ENCODE peak calls at places on chromosomes 16 and 17, in six cellular contexts. C is choroid plexus epithelial cell, B is thoracic aorta, H is body of pancreas, T is OCI-LY7, P is ascending aorta. G is an unnamed sample.

GRCh38 chr17:77909236-77909635 is 49.3 kb upstream of the TNRC6C start:
- DNase-seq in P (no peak), H (no peak), C (no peak), T (no peak), B (no peak), G (no peak)

GRCh38 chr16:19831678-19832077 is 53.0 kb downstream of the GPRC5B start:
- DNase-seq in H (no peak), C (peak), B (no peak), P (no peak), T (no peak), G (no peak)

GRCh38 chr16:67549240-67549639 is 13.1 kb upstream of the CTCF start:
- DNase-seq in H (no peak), P (no peak), B (no peak), T (no peak), C (no peak), G (no peak)

GRCh38 chr17:3004150-3004801 is 59.1 kb downstream of the OR1D5 start:
- DNase-seq in T (peak), P (peak), H (peak), C (peak), B (peak), G (peak)

GRCh38 chr17:34886831-34887230 is 74.4 kb downstream of the CCT6B start:
- DNase-seq in H (no peak), C (no peak), T (peak), P (no peak), B (no peak), G (no peak)

GRCh38 chr17:50834786-50835562 is 412 bp upstream of the WFIKKN2 start:
- DNase-seq in T (no peak), H (no peak), P (no peak), B (no peak), C (peak), G (no peak)

GRCh38 chr17:29592850-29593545 is at the start of gene ANKRD13B:
- DNase-seq in B (no peak), H (no peak), T (peak), P (no peak), C (no peak), G (peak)

GRCh38 chr17:60398227-60398959 is 6.5 kb upstream of the USP32 start:
- DNase-seq in H (peak), B (no peak), P (no peak), C (no peak), T (peak), G (peak)

GRCh38 chr16:59296002-59296401 is 561.9 kb upstream of the GOT2 start:
- DNase-seq in C (no peak), T (no peak), H (no peak), B (no peak), P (no peak), G (no peak)

GRCh38 chr17:72717676-72718075 is 374.8 kb downstream of the SLC39A11 start:
- DNase-seq in H (no peak), P (no peak), B (no peak), T (no peak), C (no peak), G (no peak)

GRCh38 chr16:84294196-84295142 is at the start of gene WFDC1:
- DNase-seq in T (no peak), B (no peak), H (no peak), C (peak), P (no peak), G (no peak)

GRCh38 chr16:46650224-46650623 is 29.0 kb upstream of the SHCBP1 start:
- DNase-seq in C (peak), H (peak), T (no peak), P (no peak), B (no peak), G (no peak)

GRCh38 chr17:38431343-38432145 is 3.3 kb downstream of the ARHGAP23 start:
- DNase-seq in P (no peak), B (no peak), T (no peak), C (no peak), H (no peak), G (no peak)

GRCh38 chr17:73043686-73044581 is 48.6 kb downstream of the SLC39A11 start:
- DNase-seq in P (no peak), B (no peak), H (no peak), C (peak), T (no peak), G (peak)

GRCh38 chr16:78628526-78628925 is 529.1 kb downstream of the WWOX start:
- DNase-seq in P (no peak), B (no peak), T (no peak), C (peak), H (no peak), G (no peak)

GRCh38 chr17:5741810-5742209 is 157.5 kb upstream of the NLRP1 start:
- DNase-seq in H (no peak), C (no peak), B (no peak), T (no peak), P (no peak), G (no peak)

GRCh38 chr17:74635418-74635817 is 11.9 kb upstream of the CD300E start:
- DNase-seq in B (no peak), P (no peak), H (no peak), C (no peak), T (no peak), G (no peak)

GRCh38 chr17:62869885-62870580 is 61.9 kb upstream of the MARCHF10 start:
- DNase-seq in P (no peak), H (no peak), B (no peak), T (no peak), C (peak), G (peak)

GRCh38 chr17:58669853-58670252 is 22.0 kb downstream of the TEX14 start:
- DNase-seq in P (no peak), C (no peak), B (no peak), H (no peak), T (no peak), G (no peak)

GRCh38 chr16:35192993-35193392 is 1733.6 kb downstream of the TP53TG3F start:
- DNase-seq in P (no peak), B (no peak), T (no peak), H (no peak), C (no peak), G (no peak)

GRCh38 chr16:17105239-17105721 is 365.5 kb downstream of the XYLT1 start:
- DNase-seq in H (no peak), C (no peak), P (no peak), B (no peak), T (no peak), G (no peak)

GRCh38 chr16:79816081-79816497 is 215.6 kb upstream of the MAF start:
- DNase-seq in B (no peak), H (no peak), C (no peak), P (no peak), T (no peak), G (no peak)

GRCh38 chr17:82236142-82236971 is 7.5 kb downstream of the SLC16A3 start:
- DNase-seq in C (peak), H (peak), B (no peak), T (peak), P (no peak), G (peak)

GRCh38 chr17:36641877-36642845 is 40.8 kb downstream of the MRM1 start:
- DNase-seq in C (no peak), H (no peak), B (no peak), T (no peak), P (no peak), G (no peak)

GRCh38 chr16:27700596-27700995 is 150.7 kb downstream of the KATNIP start:
- DNase-seq in B (no peak), C (no peak), H (no peak), P (no peak), T (no peak), G (no peak)

GRCh38 chr17:51672058-51672457 is 411.7 kb downstream of the UTP18 start:
- DNase-seq in T (no peak), P (no peak), H (no peak), B (no peak), C (no peak), G (no peak)

GRCh38 chr16:27365142-27366089 is 36.6 kb upstream of the IL21R start:
- DNase-seq in B (no peak), T (no peak), C (peak), P (no peak), H (peak), G (no peak)

GRCh38 chr16:88677721-88678120 is 8.6 kb downstream of the SNAI3 start:
- DNase-seq in C (no peak), H (no peak), B (no peak), P (no peak), T (no peak), G (no peak)

GRCh38 chr17:59533694-59534093 is 31.7 kb upstream of the DHX40 start:
- DNase-seq in P (no peak), H (no peak), B (no peak), C (no peak), T (no peak), G (no peak)

GRCh38 chr16:31085873-31086628 is 2.7 kb downstream of the PRSS53 start:
- DNase-seq in H (no peak), T (no peak), P (no peak), B (no peak), C (no peak), G (no peak)

GRCh38 chr17:29127840-29128239 is 52.4 kb downstream of the MYO18A start:
- DNase-seq in H (no peak), B (no peak), C (no peak), P (no peak), T (no peak), G (no peak)

GRCh38 chr17:75289122-75289831 is at the start of gene SLC25A19:
- DNase-seq in P (peak), H (peak), C (peak), B (peak), T (peak), G (peak)

GRCh38 chr16:83420206-83420760 is 387.5 kb upstream of the HSBP1 start:
- DNase-seq in C (peak), H (no peak), P (no peak), B (no peak), T (peak), G (no peak)

GRCh38 chr16:70685938-70686375 is at the start of gene MTSS2:
- DNase-seq in T (no peak), C (peak), P (no peak), B (peak), H (peak), G (no peak)

GRCh38 chr16:82867425-82867824 is 240.7 kb downstream of the CDH13 start:
- DNase-seq in H (no peak), T (no peak), P (no peak), C (peak), B (no peak), G (no peak)

GRCh38 chr17:39674702-39675389 is 6.6 kb downstream of the PNMT start:
- DNase-seq in B (no peak), T (peak), P (no peak), H (peak), C (peak), G (no peak)

GRCh38 chr17:60390881-60391418 is 983 bp downstream of the USP32 start:
- DNase-seq in H (peak), B (no peak), P (no peak), C (peak), T (peak), G (peak)

GRCh38 chr16:48323783-48324775 is 61.1 kb downstream of the SIAH1 start:
- DNase-seq in T (no peak), H (no peak), P (no peak), B (no peak), C (peak), G (no peak)

DNA sequence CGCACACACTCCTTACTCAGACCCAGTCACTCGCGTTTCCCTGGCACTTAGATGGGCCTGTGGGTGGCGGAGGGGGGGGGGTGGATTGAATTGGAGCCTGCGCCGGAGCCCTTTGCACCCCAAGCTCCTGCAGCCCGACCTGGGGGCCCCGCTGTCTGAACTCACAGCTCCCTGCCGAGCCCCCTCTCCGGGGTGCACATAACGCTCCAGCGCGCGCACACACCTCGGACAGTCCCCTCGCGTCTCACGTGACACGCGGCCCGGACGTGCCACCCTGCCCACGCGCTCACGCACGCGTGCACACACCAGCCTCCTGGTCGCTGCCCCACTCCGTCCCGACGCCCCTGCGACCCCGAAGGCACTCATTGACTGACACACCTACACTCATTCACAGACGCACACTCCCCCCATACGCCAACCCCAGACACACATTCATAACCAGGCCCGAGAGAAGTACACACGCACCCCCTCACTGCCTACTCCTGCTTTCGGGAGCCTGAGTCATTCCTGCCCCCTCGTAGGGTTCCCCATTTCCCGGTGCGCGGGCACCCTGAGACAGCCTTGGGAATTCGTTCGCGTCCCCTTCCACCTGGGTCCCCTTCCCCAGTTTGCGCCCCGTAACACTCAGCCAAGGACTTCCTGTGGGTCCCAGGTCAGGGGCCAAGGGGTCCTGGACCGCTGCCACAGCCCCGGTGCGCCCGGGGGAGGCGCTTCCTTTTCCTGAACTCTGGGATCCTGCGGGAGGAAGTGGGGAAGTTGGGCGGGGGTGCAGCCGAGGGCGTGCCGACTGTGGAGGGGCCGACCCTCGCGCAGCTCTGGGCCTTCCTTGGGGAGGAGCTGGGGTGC is 1.1 kb downstream of the TBKBP1 start:
- DNase-seq in T (peak), H (peak), B (peak), C (peak), P (no peak), G (no peak)
- H3K4me3 ChIP-seq in T (peak), H (peak), B (peak), C (peak), P (peak), G (no peak)

DNA sequence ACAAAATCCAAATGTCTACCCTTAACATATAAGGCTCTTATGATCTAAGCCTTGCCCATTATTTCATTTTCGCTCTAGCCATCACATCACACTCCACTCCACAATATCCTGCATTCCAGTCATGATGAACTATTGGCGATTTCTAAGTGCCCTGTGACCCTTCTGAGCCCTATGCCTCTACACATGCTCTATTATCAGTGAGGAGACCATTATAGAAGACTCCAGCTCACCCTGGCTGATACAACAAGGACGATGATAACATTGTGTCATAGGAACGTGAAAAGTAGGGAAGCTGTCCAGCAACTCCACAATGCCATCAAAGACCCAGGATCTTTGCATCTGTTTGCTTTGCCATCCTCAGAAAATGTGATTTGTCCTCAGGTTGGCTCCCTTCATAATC is 29.6 kb upstream of the GNAO1 start:
- DNase-seq in H (no peak), T (no peak), P (no peak), B (no peak), C (no peak), G (no peak)
- TF ChIP-seq CTCF in H (no peak), T (no peak), P (no peak), B (no peak), C (no peak), G (no peak)

DNA sequence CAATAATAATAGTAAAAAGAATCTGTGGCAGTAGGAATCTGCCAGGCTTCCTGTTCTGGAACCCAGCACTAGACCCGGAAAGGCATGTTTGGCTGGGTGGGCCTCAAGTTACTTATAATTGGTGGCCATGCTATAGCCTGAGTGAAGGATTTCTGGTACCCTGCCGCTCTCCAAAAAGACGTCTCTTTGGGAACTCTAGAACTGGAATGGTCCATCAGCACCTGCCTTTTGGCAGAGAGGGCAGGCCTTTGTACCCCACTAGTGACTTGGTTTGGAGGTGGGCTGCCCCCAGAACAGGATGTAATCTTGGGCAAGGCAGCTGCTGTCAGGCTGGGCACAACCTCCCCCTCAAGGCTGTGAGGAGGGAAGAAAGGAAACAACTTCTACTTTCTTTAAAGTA is 29.3 kb upstream of the ST6GALNAC1 start:
- DNase-seq in T (no peak), P (no peak), B (no peak), H (no peak), C (no peak), G (no peak)
- H3K4me3 ChIP-seq in T (peak), P (no peak), B (no peak), H (no peak), C (no peak), G (no peak)

GRCh38 chr16:87057291-87057881 is 259.8 kb downstream of the C16orf95 start:
- DNase-seq in B (no peak), H (no peak), T (no peak), P (no peak), C (peak), G (no peak)
- TF ChIP-seq CTCF in B (no peak), H (no peak), T (peak), P (no peak), C (peak), G (no peak)

G was measured in GM12865.